ENCODE peak calls at places on chromosome 12, in seven cellular contexts. O is stomach; R is right lobe of liver; Y is K562; W is prostate gland; N is CD8-positive, alpha-beta T cell; A is A673. C is an unnamed sample. For H3K9me3 and H3K36me3, the result is how much of the 10 kb centered on the place peaks cover.

GRCh38 chr12:94793191-94793595 is 142.8 kb upstream of the TMCC3 start:
- DNase-seq in W (no peak), A (no peak), N (no peak), O (no peak), Y (no peak), R (no peak), C (no peak)

GRCh38 chr12:110689002-110689600 is at the start of gene HVCN1:
- DNase-seq in R (peak), A (peak), W (peak), Y (peak), N (peak), O (peak), C (no peak)

GRCh38 chr12:65611396-65611795 is 212.9 kb upstream of the HMGA2 start:
- DNase-seq in Y (no peak), A (no peak), R (no peak), N (no peak), W (no peak), O (no peak), C (no peak)

GRCh38 chr12:53063708-53064612 is 14.1 kb downstream of the TNS2 start:
- DNase-seq in W (no peak), O (no peak), N (no peak), Y (no peak), A (no peak), R (no peak), C (no peak)

GRCh38 chr12:57744777-57745484 is at the start of gene TSPAN31:
- DNase-seq in A (peak), N (peak), Y (peak), O (peak), R (peak), W (peak), C (peak)

GRCh38 chr12:31011746-31012567 is 61.7 kb upstream of the DDX11 start:
- DNase-seq in Y (no peak), O (no peak), N (no peak), A (peak), W (no peak), R (no peak), C (no peak)

GRCh38 chr12:131836193-131836592 is 8.0 kb downstream of the MMP17 start:
- DNase-seq in O (no peak), W (no peak), R (no peak), A (no peak), N (no peak), Y (no peak), C (no peak)

GRCh38 chr12:47828967-47829482 is 9.3 kb upstream of the HDAC7 start:
- DNase-seq in O (peak), Y (peak), W (peak), A (peak), N (no peak), R (peak), C (no peak)

GRCh38 chr12:1357171-1357570 is 237.2 kb downstream of the FBXL14 start:
- DNase-seq in R (no peak), A (no peak), N (no peak), Y (no peak), O (no peak), W (no peak), C (no peak)

GRCh38 chr12:54021006-54021405 is 7.2 kb upstream of the HOXC6 start:
- DNase-seq in Y (no peak), R (no peak), W (no peak), O (no peak), A (no peak), N (no peak), C (no peak)

GRCh38 chr12:38157933-38158401 is 158.6 kb upstream of the ALG10B start:
- DNase-seq in R (peak), A (no peak), O (no peak), N (no peak), W (no peak), Y (no peak), C (peak)
- H3K9me3 ChIP-seq in R (under half), A (under half), O (under half), N (under half), W (under half), Y (under half), C (under half)

DNA sequence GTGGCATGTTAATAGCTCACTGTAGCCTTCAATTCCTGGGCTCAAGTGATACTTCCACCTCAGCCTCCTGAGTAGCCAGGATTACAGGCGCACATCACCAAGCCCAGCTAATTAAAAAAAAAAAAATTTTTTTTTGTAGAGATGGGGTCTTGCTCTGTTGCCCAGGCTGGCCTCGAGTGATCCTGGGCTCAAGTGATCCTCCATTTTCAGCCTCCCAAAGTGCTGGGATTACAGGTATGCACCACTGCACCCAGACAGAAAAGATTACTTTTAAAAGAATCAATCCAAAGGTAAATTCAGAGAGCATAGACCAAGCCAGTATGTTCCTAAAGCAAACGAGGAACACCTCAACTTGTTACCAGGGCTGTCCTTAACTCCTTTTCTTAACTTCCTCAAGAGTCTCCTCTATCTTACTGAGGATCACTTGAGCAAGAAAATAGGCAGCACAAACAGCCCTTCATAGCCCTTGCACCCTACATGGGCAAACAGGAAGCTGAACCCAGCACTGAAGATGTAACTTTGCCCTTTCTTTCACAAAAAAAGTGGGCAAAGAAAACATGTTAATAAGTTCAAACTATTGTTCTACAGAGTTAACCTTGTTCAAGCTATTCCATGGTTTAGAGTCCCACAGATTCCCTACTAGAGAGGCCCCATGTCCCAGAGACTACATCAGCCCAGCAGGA is 11.3 kb downstream of the CS start:
- DNase-seq in Y (no peak), O (no peak), W (no peak), A (no peak), N (no peak), R (no peak), C (no peak)
- H3K36me3 ChIP-seq in Y (half or more), O (half or more), W (under half), A (under half), N (under half), R (under half), C (under half)

GRCh38 chr12:10409387-10409786 is at the start of gene KLRC4:
- DNase-seq in W (no peak), O (no peak), Y (no peak), A (peak), N (peak), R (no peak), C (no peak)

GRCh38 chr12:10405294-10405693 is 4.3 kb downstream of the KLRC4 start:
- DNase-seq in R (no peak), W (no peak), Y (no peak), A (no peak), N (no peak), O (no peak), C (no peak)

GRCh38 chr12:10404798-10405197 is 4.8 kb downstream of the KLRC4 start:
- DNase-seq in W (no peak), O (no peak), N (no peak), Y (no peak), R (no peak), A (no peak), C (no peak)

GRCh38 chr12:10406725-10407124 is 2.8 kb downstream of the KLRC4 start:
- DNase-seq in A (no peak), N (peak), W (no peak), Y (no peak), O (no peak), R (no peak), C (no peak)

DNA sequence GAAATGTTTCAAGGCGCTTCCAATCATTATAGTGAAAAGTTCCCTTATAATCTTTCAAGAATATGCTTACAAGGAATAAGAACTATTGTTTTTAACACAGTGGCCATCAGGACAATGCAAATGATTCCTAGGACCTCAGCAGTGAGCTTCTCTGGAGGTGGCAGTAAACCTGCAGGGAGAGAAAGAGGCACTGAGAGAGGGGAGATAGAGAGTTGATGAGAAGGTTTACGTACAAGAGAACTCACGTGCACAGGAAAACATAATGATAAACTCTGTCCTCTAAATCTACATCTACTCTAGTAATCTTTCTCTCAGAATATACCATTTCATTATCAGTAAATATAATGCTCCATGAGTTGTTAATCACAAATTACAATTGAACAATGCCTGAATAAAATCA is 715 bp downstream of the KLRC4 start:
- DNase-seq in W (no peak), O (no peak), R (no peak), Y (no peak), A (no peak), N (no peak), C (no peak)
- H3K27ac ChIP-seq in W (no peak), O (no peak), R (no peak), Y (no peak), A (no peak), N (peak), C (no peak)

GRCh38 chr12:116398193-116398592 is 120.7 kb upstream of the MED13L start:
- DNase-seq in A (no peak), N (no peak), Y (no peak), O (no peak), W (no peak), R (no peak), C (no peak)
- H3K9me3 ChIP-seq in A (under half), N (under half), Y (under half), O (under half), W (under half), R (under half), C (under half)

DNA sequence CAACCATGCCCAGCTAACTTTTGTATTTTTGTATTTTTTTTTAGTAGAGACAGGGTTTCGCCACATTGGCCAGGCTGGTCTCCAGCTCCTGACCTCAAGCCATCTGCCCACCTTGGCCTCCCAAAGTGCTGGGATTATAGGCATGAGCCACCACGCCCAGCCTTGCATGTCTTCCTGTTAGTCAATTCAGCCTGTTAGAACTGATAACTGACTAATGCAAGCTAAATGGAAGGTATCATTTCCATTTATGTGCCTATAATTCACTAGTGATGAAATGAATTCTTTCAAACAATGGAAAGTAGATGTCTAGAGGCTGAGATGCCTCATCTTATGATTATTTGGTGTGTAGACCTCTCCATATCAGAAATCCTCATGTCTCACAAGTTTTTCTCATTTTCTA is 37.3 kb upstream of the DIP2B start:
- DNase-seq in A (no peak), Y (no peak), R (no peak), O (no peak), N (no peak), W (no peak), C (no peak)
- H3K36me3 ChIP-seq in A (under half), Y (half or more), R (half or more), O (half or more), N (under half), W (under half), C (under half)

DNA sequence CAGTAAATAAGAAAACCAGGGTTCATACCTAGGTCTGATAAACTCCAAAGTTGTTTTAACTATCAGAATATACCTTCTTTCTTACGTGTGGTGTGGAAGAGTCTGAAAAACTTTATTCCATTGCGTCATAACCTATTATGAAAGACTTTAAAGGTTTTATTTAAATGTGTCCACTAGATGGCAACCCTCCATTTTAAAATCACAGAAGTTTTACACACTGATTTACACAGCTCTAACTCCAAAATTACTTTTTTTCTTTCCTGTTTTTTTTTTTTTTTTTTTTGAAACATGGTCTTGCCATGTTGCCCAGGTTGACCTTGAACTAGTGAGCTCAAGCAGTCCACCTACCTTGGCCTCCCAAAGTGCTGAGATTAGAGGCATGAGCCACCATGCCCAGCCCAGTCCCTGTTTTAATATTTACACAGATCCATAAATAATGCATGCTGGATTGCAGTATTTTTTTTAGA is 17.3 kb upstream of the TMPRSS12 start:
- DNase-seq in W (peak), Y (peak), R (no peak), A (peak), O (no peak), N (no peak), C (no peak)
- H3K27ac ChIP-seq in W (no peak), Y (peak), R (peak), A (peak), O (peak), N (peak), C (peak)

GRCh38 chr12:78156751-78157150 is 326.1 kb downstream of the NAV3 start:
- DNase-seq in O (no peak), A (no peak), Y (no peak), N (no peak), R (no peak), W (no peak), C (no peak)

GRCh38 chr12:78155546-78155945 is 324.9 kb downstream of the NAV3 start:
- DNase-seq in W (no peak), N (no peak), A (no peak), R (no peak), O (no peak), Y (no peak), C (no peak)

GRCh38 chr12:78157199-78157598 is 326.5 kb downstream of the NAV3 start:
- DNase-seq in R (no peak), N (no peak), A (no peak), O (no peak), W (no peak), Y (no peak), C (no peak)
- H3K9me3 ChIP-seq in R (under half), N (under half), A (under half), O (under half), W (under half), Y (under half), C (under half)